ENCODE peak calls at places on chromosomes 2 and 18, in five cellular contexts. I, H, T, J and U are unnamed samples. For H3K4me1, the result is how much of the 10 kb centered on the place peaks cover.

GRCh38 chr2:220034356-220035121 is 407.1 kb downstream of the SLC4A3 start:
- DNase-seq in I (no peak), H (no peak), T (peak), J (no peak), U (no peak)

GRCh38 chr2:190978389-190979053 is 35.5 kb downstream of the STAT1 start:
- DNase-seq in I (no peak), H (no peak), T (peak), J (no peak), U (no peak)

GRCh38 chr2:46334389-46335345 is 37.5 kb downstream of the EPAS1 start:
- DNase-seq in I (no peak), H (no peak), T (peak), J (no peak), U (no peak)

GRCh38 chr2:102620367-102620766 is 1.0 kb downstream of the SLC9A2 start:
- DNase-seq in I (no peak), H (no peak), T (no peak), J (no peak), U (no peak)

GRCh38 chr2:48531141-48531648 is 1.2 kb downstream of the STON1 start:
- DNase-seq in I (peak), H (no peak), T (peak), J (no peak), U (no peak)

GRCh38 chr2:109246616-109247015 is 117.6 kb downstream of the SH3RF3 start:
- DNase-seq in I (no peak), H (no peak), T (no peak), J (no peak), U (no peak)

GRCh38 chr2:236858661-236859060 is 227.0 kb upstream of the COPS8 start:
- DNase-seq in I (peak), H (no peak), T (no peak), J (no peak), U (no peak)

GRCh38 chr2:241413929-241414580 is 58.0 kb downstream of the FARP2 start:
- DNase-seq in I (no peak), H (no peak), T (no peak), J (no peak), U (no peak)

GRCh38 chr18:72456802-72457201 is 87.3 kb downstream of the CBLN2 start:
- DNase-seq in I (no peak), H (no peak), T (peak), J (no peak), U (no peak)

GRCh38 chr2:240458044-240458899 is 22.8 kb downstream of the GPC1 start:
- DNase-seq in I (peak), H (peak), T (no peak), J (peak), U (no peak)

GRCh38 chr2:210577263-210578071 is 21.1 kb downstream of the CPS1 start:
- DNase-seq in I (no peak), H (no peak), T (peak), J (no peak), U (peak)

GRCh38 chr2:31383471-31384153 is 30.9 kb downstream of the XDH start:
- DNase-seq in I (no peak), H (no peak), T (peak), J (no peak), U (no peak)

GRCh38 chr2:99708231-99708630 is 218.4 kb upstream of the REV1 start:
- DNase-seq in I (no peak), H (peak), T (no peak), J (peak), U (no peak)

GRCh38 chr2:112996635-112997034 is 8.6 kb upstream of the IL36A start:
- DNase-seq in I (no peak), H (no peak), T (no peak), J (no peak), U (peak)

GRCh38 chr2:139241256-139241655 is 461.1 kb upstream of the NXPH2 start:
- DNase-seq in I (no peak), H (no peak), T (no peak), J (no peak), U (no peak)

GRCh38 chr2:28340312-28341202 is 52.1 kb upstream of the FOSL2 start:
- DNase-seq in I (peak), H (peak), T (no peak), J (peak), U (no peak)

GRCh38 chr2:28338046-28338753 is 54.5 kb upstream of the FOSL2 start:
- DNase-seq in I (peak), H (peak), T (peak), J (peak), U (no peak)

GRCh38 chr2:28336993-28337627 is 55.5 kb upstream of the FOSL2 start:
- DNase-seq in I (peak), H (no peak), T (no peak), J (peak), U (no peak)

GRCh38 chr2:28339516-28340175 is 53.0 kb upstream of the FOSL2 start:
- DNase-seq in I (peak), H (no peak), T (peak), J (peak), U (no peak)

GRCh38 chr2:28338754-28339325 is 53.8 kb upstream of the FOSL2 start:
- DNase-seq in I (peak), H (no peak), T (no peak), J (peak), U (no peak)
- H3K4me1 ChIP-seq in I (half or more), H (half or more), T (under half), J (half or more), U (under half)

DNA sequence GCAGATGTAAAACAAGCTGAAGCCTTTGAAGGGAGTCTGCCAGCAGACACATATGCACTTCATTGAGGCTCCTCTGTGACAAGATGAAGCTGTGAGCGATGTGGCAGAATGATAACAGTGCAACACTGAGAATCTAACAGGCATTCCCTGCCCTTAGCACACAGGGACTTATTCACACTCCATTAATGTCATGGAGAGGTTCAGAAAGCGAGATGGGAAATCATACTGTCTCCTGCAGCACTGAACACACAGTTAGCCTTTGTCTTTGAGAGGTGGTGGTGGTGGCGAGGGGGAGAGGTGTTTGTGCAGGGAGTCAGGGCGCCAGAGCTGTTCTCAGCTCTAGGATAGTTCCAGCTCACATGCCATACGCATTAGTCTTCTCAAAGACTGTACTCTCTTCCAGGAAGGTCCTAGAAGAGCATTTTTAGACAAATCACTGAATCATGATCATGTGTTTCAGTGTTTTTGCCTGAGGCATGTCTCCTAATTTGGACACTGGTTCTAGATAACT is 93.4 kb upstream of the ITGB6 start:
- DNase-seq in I (peak), H (no peak), T (peak), J (no peak), U (no peak)
- H3K4me3 ChIP-seq in I (no peak), H (no peak), T (no peak), J (no peak), U (no peak)

DNA sequence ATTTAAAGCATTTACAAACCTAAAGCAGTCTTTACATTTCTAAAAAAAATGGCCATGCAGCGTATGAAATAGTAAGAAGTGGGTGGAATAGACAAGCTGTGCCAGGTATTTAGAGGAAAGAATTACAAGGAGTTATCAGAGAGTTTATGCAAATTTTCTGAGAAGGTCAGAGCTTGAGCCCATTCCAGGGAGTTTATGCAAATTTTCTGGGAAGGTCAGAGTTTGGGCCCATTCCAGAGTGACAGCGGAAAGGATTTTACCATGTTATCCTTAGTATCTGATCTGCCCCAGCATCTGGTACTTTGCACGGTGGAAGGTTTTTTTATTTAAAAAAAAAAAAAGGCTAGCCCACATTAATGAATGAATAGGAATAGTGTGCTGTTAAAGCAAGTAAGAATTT is 1.4 kb upstream of the DOK6 start:
- DNase-seq in I (no peak), H (no peak), T (peak), J (no peak), U (no peak)
- H3K4me1 ChIP-seq in I (under half), H (under half), T (under half), J (under half), U (under half)

DNA sequence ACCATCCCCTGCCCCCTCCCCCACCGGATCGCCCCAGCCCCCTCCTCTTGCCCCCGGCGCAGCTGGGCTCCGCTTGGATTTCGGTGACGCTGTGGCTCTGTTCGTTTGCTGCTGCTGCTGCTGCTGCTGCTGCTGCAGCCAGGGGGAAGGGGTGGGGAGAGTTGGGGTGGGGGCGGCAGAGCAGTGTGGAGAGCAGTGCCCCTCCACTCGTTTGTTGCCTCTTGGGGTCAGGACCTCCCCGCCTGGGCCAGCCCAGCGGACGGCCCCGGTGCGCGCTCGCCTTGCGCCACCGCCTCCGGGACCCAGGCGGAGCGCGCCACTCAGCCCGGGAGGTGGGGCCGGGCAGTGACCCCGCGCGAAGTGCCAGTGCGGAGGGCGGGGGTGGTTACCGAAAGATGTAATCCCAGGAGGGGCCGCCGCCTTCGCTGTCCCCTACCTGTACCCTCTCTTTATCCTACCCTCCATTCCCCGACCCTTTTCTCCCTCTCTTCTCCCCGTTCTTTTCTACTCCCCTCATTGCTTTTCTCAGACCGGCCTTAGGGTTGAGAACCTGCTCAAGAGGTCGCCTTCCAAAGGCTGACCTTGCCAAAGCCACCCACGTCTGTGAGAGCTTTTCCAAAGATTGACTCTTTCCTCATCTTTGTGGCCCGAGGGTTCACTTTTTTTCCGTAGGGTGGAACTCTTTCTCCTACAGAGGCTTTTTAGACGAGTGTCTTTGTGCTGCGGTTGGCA is 187.6 kb upstream of the FANCL start:
- DNase-seq in I (no peak), H (no peak), T (peak), J (no peak), U (no peak)
- H3K4me3 ChIP-seq in I (peak), H (peak), T (peak), J (peak), U (no peak)